ENCODE peak calls at places on chromosome 22, in five cellular contexts. G is NCI-H69, M is mammary epithelial cell, C is stomach, W is NCI-H510A treated with DMSO at 0.1 percent for 48 hours. V is an unnamed sample.

GRCh38 chr22:50408311-50408710 is 65.2 kb downstream of the PPP6R2 start:
- DNase-seq in W (no peak), C (no peak), G (no peak), M (no peak), V (no peak)

GRCh38 chr22:46134111-46134705 is 16.1 kb upstream of the PPARA start:
- DNase-seq in C (no peak), M (no peak), G (no peak), W (no peak), V (no peak)

GRCh38 chr22:24191381-24191841 is 10.1 kb downstream of the SUSD2 start:
- DNase-seq in C (no peak), G (no peak), W (no peak), M (no peak), V (peak; percentile 57)

GRCh38 chr22:41478473-41478872 is 9.6 kb downstream of the ACO2 start:
- DNase-seq in M (no peak), G (no peak), W (no peak), C (no peak), V (no peak)

GRCh38 chr22:35835998-35836691 is 118.5 kb downstream of the APOL5 start:
- DNase-seq in W (peak; percentile 65), C (peak; percentile 43), G (peak; percentile 96), M (peak; percentile 80), V (peak; percentile 89)

GRCh38 chr22:17962168-17962567 is 62.2 kb downstream of the MICAL3 start:
- DNase-seq in W (no peak), C (no peak), G (no peak), M (no peak), V (no peak)

GRCh38 chr22:31233001-31233400 is 20.9 kb downstream of the LIMK2 start:
- DNase-seq in W (no peak), C (no peak), M (no peak), G (no peak), V (no peak)

GRCh38 chr22:50704510-50705218 is 32.0 kb downstream of the SHANK3 start:
- DNase-seq in M (no peak), W (no peak), G (no peak), C (no peak), V (no peak)

GRCh38 chr22:48244388-48245118 is 1482.1 kb downstream of the TBC1D22A start:
- DNase-seq in G (no peak), M (no peak), C (peak; percentile 19), W (no peak), V (peak; percentile 38)

GRCh38 chr22:38694049-38694448 is 6.7 kb downstream of the JOSD1 start:
- DNase-seq in M (no peak), W (no peak), G (no peak), C (no peak), V (no peak)

GRCh38 chr22:42292726-42293520 is 22.5 kb upstream of the TCF20 start:
- DNase-seq in C (no peak), G (peak; percentile 77), W (no peak), M (no peak), V (no peak)

GRCh38 chr22:42091446-42091764 is 833 bp upstream of the NDUFA6 start:
- DNase-seq in G (peak; percentile 71), W (no peak), M (no peak), C (no peak), V (no peak)

GRCh38 chr22:37802310-37803194 is 5.2 kb upstream of the GCAT start:
- DNase-seq in C (peak; percentile 60), M (no peak), G (peak; percentile 84), W (peak; percentile 46), V (peak; percentile 77)

GRCh38 chr22:20509344-20510047 is 2.1 kb downstream of the MED15 start:
- DNase-seq in W (no peak), M (peak; percentile 90), C (peak; percentile 67), G (no peak), V (peak; percentile 92)

GRCh38 chr22:19657252-19658056 is 56.8 kb upstream of the SEPTIN5 start:
- DNase-seq in C (no peak), G (no peak), W (no peak), M (no peak), V (peak; percentile 37)

GRCh38 chr22:33210129-33210784 is 152.1 kb upstream of the SYN3 start:
- DNase-seq in G (peak; percentile 48), W (peak; percentile 56), M (peak; percentile 24), C (no peak), V (peak; percentile 68)

GRCh38 chr22:17860220-17860965 is 86.1 kb upstream of the BID start:
- DNase-seq in C (no peak), G (no peak), M (no peak), W (no peak), V (no peak)

GRCh38 chr22:20965888-20966855 is 883 bp upstream of the AIFM3 start:
- DNase-seq in M (no peak), W (no peak), G (no peak), C (no peak), V (no peak)

GRCh38 chr22:49016909-49017768 is 810.5 kb downstream of the BRD1 start:
- DNase-seq in W (no peak), C (peak; percentile 20), M (no peak), G (peak; percentile 24), V (no peak)

GRCh38 chr22:36375071-36375980 is 12.4 kb downstream of the MYH9 start:
- DNase-seq in W (no peak), G (no peak), C (no peak), M (no peak), V (no peak)

V was measured in islet precursor cell.